ENCODE peak calls at places on chromosomes 1 and 21, in six cellular contexts. U is A549, P is endothelial cell of umbilical vein, V is HepG2, N is K562, O is GM12878. J is an unnamed sample.

GRCh38 chr1:30469426-30469825 is 254.0 kb downstream of the MATN1 start:
- DNase-seq in N (no peak), P (no peak), U (no peak), V (no peak), O (no peak), J (no peak)

GRCh38 chr21:41832230-41833137 is 46.7 kb downstream of the PRDM15 start:
- DNase-seq in P (no peak), V (no peak), O (no peak), U (no peak), N (no peak), J (no peak)

GRCh38 chr1:233244183-233244582 is 51.3 kb downstream of the PCNX2 start:
- DNase-seq in U (peak; percentile 35), N (no peak), P (no peak), O (no peak), V (peak; percentile 10), J (no peak)

GRCh38 chr1:227890451-227891222 is 57.1 kb downstream of the WNT9A start:
- DNase-seq in O (no peak), P (no peak), U (no peak), V (no peak), N (no peak), J (no peak)

GRCh38 chr21:31780944-31781343 is 49.0 kb upstream of the SCAF4 start:
- DNase-seq in V (peak; percentile 20), P (no peak), O (no peak), U (no peak), N (no peak), J (no peak)

GRCh38 chr1:233614743-233615521 is 1.0 kb downstream of the KCNK1 start:
- DNase-seq in O (no peak), U (no peak), N (no peak), V (no peak), P (no peak), J (no peak)

GRCh38 chr1:24640288-24640687 is 2.8 kb upstream of the SRRM1 start:
- DNase-seq in N (peak; percentile 53), P (no peak), V (peak; percentile 26), O (no peak), U (no peak), J (no peak)

GRCh38 chr1:179955318-179955638 is 668 bp downstream of the CEP350 start:
- DNase-seq in O (no peak), N (no peak), V (no peak), U (peak; percentile 3), P (peak; percentile 49), J (no peak)

GRCh38 chr1:241779897-241780296 is 68.1 kb upstream of the EXO1 start:
- DNase-seq in V (no peak), P (no peak), O (no peak), U (no peak), N (no peak), J (no peak)

GRCh38 chr1:59541891-59542290 is 245.0 kb downstream of the FGGY start:
- DNase-seq in V (no peak), O (no peak), N (peak; percentile 13), P (no peak), U (no peak), J (no peak)

GRCh38 chr1:12620142-12620865 is 2.3 kb upstream of the DHRS3 start:
- DNase-seq in N (peak; percentile 28), V (no peak), O (no peak), U (no peak), P (no peak), J (peak; percentile 80)
- H3K4me3 ChIP-seq in N (peak overlapping the region; percentile 71), V (no peak overlapping the region), O (no peak overlapping the region), U (peak overlapping the region; percentile 93), P (no peak overlapping the region), J (no peak overlapping the region)

GRCh38 chr1:47390843-47391242 is 25.2 kb upstream of the FOXE3 start:
- DNase-seq in O (no peak), P (no peak), V (peak; percentile 72), U (no peak), N (no peak), J (no peak)

GRCh38 chr1:47389735-47390134 is 26.4 kb upstream of the FOXE3 start:
- DNase-seq in U (no peak), V (peak; percentile 56), O (no peak), N (no peak), P (no peak), J (no peak)

GRCh38 chr1:47386268-47386667 is 29.8 kb upstream of the FOXE3 start:
- DNase-seq in U (no peak), O (no peak), N (no peak), V (no peak), P (no peak), J (no peak)

GRCh38 chr1:47387921-47388509 is 28.1 kb upstream of the FOXE3 start:
- DNase-seq in P (peak; percentile 7), N (no peak), V (no peak), U (no peak), O (no peak), J (no peak)

GRCh38 chr1:47388548-47389238 is 27.4 kb upstream of the FOXE3 start:
- DNase-seq in N (peak; percentile 78), V (peak; percentile 62), O (no peak), U (peak; percentile 53), P (peak; percentile 68), J (peak; percentile 65)
- TF ChIP-seq MYC in N (no peak), V (no peak), O (no peak), U (no peak), P (no peak), J (peak; percentile 57)

DNA sequence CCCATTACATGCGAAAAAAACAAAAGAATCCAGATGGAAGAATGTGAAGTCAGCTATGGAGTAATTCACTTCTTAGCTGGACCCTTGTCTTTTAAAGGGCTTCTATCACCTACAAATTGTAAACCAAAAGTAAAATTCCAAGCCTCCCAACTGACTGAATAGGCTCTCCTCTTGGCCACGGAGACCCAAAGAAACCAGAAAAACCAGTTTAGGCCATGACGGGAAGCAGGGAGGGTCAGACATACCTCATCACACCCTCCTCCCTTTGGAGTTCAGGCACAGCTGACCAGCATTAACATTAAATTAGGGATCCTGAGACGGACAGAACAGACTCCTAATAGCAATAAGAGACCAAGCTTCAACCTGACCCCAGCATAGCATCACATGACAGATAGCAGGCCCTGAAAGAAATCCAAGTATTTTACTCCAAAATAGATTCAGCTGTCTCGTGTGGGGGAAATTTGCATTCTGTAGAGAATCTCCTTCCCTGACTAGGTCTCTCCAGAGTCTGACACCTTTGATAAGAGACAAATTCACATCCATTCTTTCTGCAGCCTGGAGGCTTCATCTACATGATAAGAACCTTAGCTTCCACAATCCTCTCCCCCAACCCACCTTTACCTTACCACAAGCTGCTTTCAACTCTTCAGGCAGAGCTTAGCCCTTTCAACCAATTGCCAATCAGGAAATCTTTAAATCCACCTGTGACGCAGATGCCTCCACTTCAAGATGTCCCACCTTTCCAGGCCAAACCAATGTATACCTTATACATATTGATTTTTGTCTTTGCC is 177.2 kb upstream of the RAB4A start:
- DNase-seq in P (no peak), O (no peak), N (no peak), V (no peak), U (no peak), J (no peak)
- TF ChIP-seq MAX in P (no peak), O (no peak), N (no peak), V (no peak), U (no peak), J (no peak)

GRCh38 chr1:220881918-220882891 is 3.0 kb downstream of the HLX start:
- DNase-seq in N (no peak), V (no peak), U (no peak), O (no peak), P (no peak), J (peak; percentile 89)
- H3K4me3 ChIP-seq in N (no peak overlapping the region), V (no peak overlapping the region), U (no peak overlapping the region), O (no peak overlapping the region), P (no peak overlapping the region), J (peak overlapping the region; percentile 73)

J was measured in NB4.